ENCODE peak calls at places on chromosomes 12 and 14, in eight cellular contexts. V, F, B, E, H, T, P and W are unnamed samples.

GRCh38 chr12:96143392-96143791 is 50.8 kb upstream of the ELK3 start:
- DNase-seq in V (peak), F (no peak), B (no peak), E (no peak), H (no peak), T (no peak), P (no peak), W (no peak)

GRCh38 chr12:76586764-76587395 is 27.3 kb upstream of the OSBPL8 start:
- DNase-seq in V (peak), F (no peak), B (peak), E (no peak), H (peak), T (peak), P (no peak), W (peak)

GRCh38 chr12:124829008-124829707 is 34.5 kb downstream of the SCARB1 start:
- DNase-seq in V (no peak), F (no peak), B (peak), E (no peak), H (no peak), T (peak), P (no peak), W (no peak)

GRCh38 chr14:53043107-53043704 is 92.4 kb upstream of the FERMT2 start:
- DNase-seq in V (no peak), F (no peak), B (no peak), E (no peak), H (no peak), T (no peak), P (no peak), W (no peak)

GRCh38 chr12:12367096-12367998 is 10.5 kb downstream of the BORCS5 start:
- DNase-seq in V (peak), F (no peak), B (no peak), E (no peak), H (no peak), T (no peak), P (no peak), W (no peak)

GRCh38 chr12:96164951-96165858 is 29.0 kb upstream of the ELK3 start:
- DNase-seq in V (no peak), F (no peak), B (no peak), E (no peak), H (no peak), T (no peak), P (no peak), W (no peak)

GRCh38 chr12:126055521-126055920 is 990.3 kb downstream of the AACS start:
- DNase-seq in V (peak), F (no peak), B (no peak), E (no peak), H (no peak), T (no peak), P (no peak), W (no peak)

GRCh38 chr12:52818376-52818775 is 4.5 kb upstream of the KRT4 start:
- DNase-seq in V (peak), F (no peak), B (no peak), E (no peak), H (no peak), T (no peak), P (no peak), W (no peak)

GRCh38 chr12:4270670-4271432 is 2.7 kb upstream of the CCND2 start:
- DNase-seq in V (peak), F (no peak), B (no peak), E (peak), H (no peak), T (no peak), P (peak), W (peak)

GRCh38 chr14:36747411-36748184 is 85.9 kb downstream of the PAX9 start:
- DNase-seq in V (peak), F (no peak), B (peak), E (no peak), H (peak), T (peak), P (no peak), W (no peak)

GRCh38 chr12:27244680-27245005 is 557 bp downstream of the STK38L start:
- DNase-seq in V (peak), F (no peak), B (no peak), E (no peak), H (no peak), T (peak), P (no peak), W (no peak)

GRCh38 chr14:105148604-105149145 is 19.9 kb downstream of the JAG2 start:
- DNase-seq in V (no peak), F (no peak), B (no peak), E (peak), H (no peak), T (no peak), P (no peak), W (no peak)

GRCh38 chr12:113145720-113146551 is 3.6 kb upstream of the CFAP73 start:
- DNase-seq in V (no peak), F (no peak), B (no peak), E (no peak), H (no peak), T (no peak), P (no peak), W (no peak)

GRCh38 chr14:63857467-63858030 is 4.7 kb downstream of the SYNE2 start:
- DNase-seq in V (peak), F (no peak), B (no peak), E (no peak), H (no peak), T (peak), P (no peak), W (peak)

GRCh38 chr12:20212658-20213387 is 155.5 kb upstream of the PDE3A start:
- DNase-seq in V (peak), F (no peak), B (peak), E (no peak), H (no peak), T (peak), P (no peak), W (no peak)

GRCh38 chr12:130966443-130967030 is 12.8 kb downstream of the ADGRD1 start:
- DNase-seq in V (no peak), F (no peak), B (no peak), E (no peak), H (no peak), T (no peak), P (no peak), W (no peak)

GRCh38 chr12:10082057-10082874 is 16.5 kb downstream of the CLEC1A start:
- DNase-seq in V (peak), F (no peak), B (no peak), E (no peak), H (no peak), T (peak), P (no peak), W (no peak)

GRCh38 chr14:72646861-72647528 is 246.9 kb downstream of the DPF3 start:
- DNase-seq in V (no peak), F (no peak), B (no peak), E (no peak), H (no peak), T (peak), P (no peak), W (no peak)

GRCh38 chr12:87405918-87406317 is 623.3 kb downstream of the C12orf50 start:
- DNase-seq in V (no peak), F (no peak), B (no peak), E (no peak), H (no peak), T (no peak), P (no peak), W (no peak)

GRCh38 chr14:31419179-31420012 is 954 bp downstream of the HEATR5A start:
- DNase-seq in V (no peak), F (no peak), B (peak), E (no peak), H (no peak), T (peak), P (no peak), W (no peak)

GRCh38 chr14:68282479-68283377 is 463.1 kb downstream of the RAD51B start:
- DNase-seq in V (no peak), F (no peak), B (no peak), E (no peak), H (no peak), T (no peak), P (no peak), W (peak)

GRCh38 chr12:29301114-29301513 is 79.9 kb downstream of the ERGIC2 start:
- DNase-seq in V (no peak), F (no peak), B (no peak), E (no peak), H (no peak), T (no peak), P (no peak), W (no peak)

GRCh38 chr14:50726372-50727107 is 58.4 kb upstream of the SAV1 start:
- DNase-seq in V (no peak), F (no peak), B (peak), E (no peak), H (no peak), T (peak), P (no peak), W (no peak)

GRCh38 chr12:108896331-108896730 is 16.4 kb downstream of the DAO start:
- DNase-seq in V (no peak), F (no peak), B (no peak), E (no peak), H (no peak), T (no peak), P (no peak), W (no peak)

GRCh38 chr12:80472912-80473500 is 29.0 kb downstream of the PTPRQ start:
- DNase-seq in V (peak), F (no peak), B (peak), E (no peak), H (peak), T (peak), P (no peak), W (no peak)

GRCh38 chr12:87603727-87604126 is 425.5 kb downstream of the C12orf50 start:
- DNase-seq in V (no peak), F (no peak), B (no peak), E (no peak), H (no peak), T (peak), P (no peak), W (no peak)

GRCh38 chr14:95675486-95675885 is 10.7 kb upstream of the TCL1B start:
- DNase-seq in V (peak), F (no peak), B (no peak), E (no peak), H (no peak), T (no peak), P (no peak), W (no peak)

GRCh38 chr12:55718020-55718419 is 2.2 kb upstream of the RDH5 start:
- DNase-seq in V (no peak), F (no peak), B (no peak), E (no peak), H (peak), T (peak), P (no peak), W (no peak)

GRCh38 chr14:51386983-51387730 is 147.1 kb downstream of the TMX1 start:
- DNase-seq in V (peak), F (no peak), B (peak), E (no peak), H (no peak), T (peak), P (no peak), W (no peak)

GRCh38 chr12:124842073-124842749 is 21.5 kb downstream of the SCARB1 start:
- DNase-seq in V (no peak), F (no peak), B (no peak), E (no peak), H (no peak), T (no peak), P (no peak), W (no peak)

GRCh38 chr12:63668028-63668799 is at the start of gene DPY19L2:
- DNase-seq in V (peak), F (no peak), B (peak), E (peak), H (peak), T (peak), P (peak), W (peak)

GRCh38 chr14:23379331-23380196 is 2.7 kb downstream of the CMTM5 start:
- DNase-seq in V (peak), F (peak), B (peak), E (peak), H (peak), T (peak), P (peak), W (peak)

GRCh38 chr12:41962171-41962572 is 182.5 kb downstream of the GXYLT1 start:
- DNase-seq in V (peak), F (no peak), B (no peak), E (no peak), H (no peak), T (no peak), P (no peak), W (no peak)

GRCh38 chr12:77007476-77007875 is 57.9 kb downstream of the E2F7 start:
- DNase-seq in V (no peak), F (no peak), B (peak), E (no peak), H (no peak), T (no peak), P (no peak), W (no peak)

GRCh38 chr12:46450279-46450748 is 77.7 kb upstream of the SLC38A2 start:
- DNase-seq in V (peak), F (no peak), B (no peak), E (no peak), H (no peak), T (no peak), P (no peak), W (no peak)

GRCh38 chr14:100407376-100408102 is 84.4 kb downstream of the SLC25A47 start:
- DNase-seq in V (no peak), F (no peak), B (no peak), E (no peak), H (no peak), T (no peak), P (no peak), W (no peak)

GRCh38 chr12:612886-613285 is 50.4 kb downstream of the NINJ2 start:
- DNase-seq in V (no peak), F (no peak), B (no peak), E (no peak), H (no peak), T (no peak), P (no peak), W (no peak)

GRCh38 chr12:78865297-78865955 is 852 bp downstream of the SYT1 start:
- DNase-seq in V (peak), F (no peak), B (no peak), E (no peak), H (no peak), T (no peak), P (no peak), W (no peak)

GRCh38 chr12:120347766-120348165 is 20.2 kb upstream of the PLA2G1B start:
- DNase-seq in V (no peak), F (no peak), B (no peak), E (no peak), H (no peak), T (no peak), P (no peak), W (no peak)